ENCODE peak calls at places on chromosomes 13 and 19, in eight cellular contexts. One of them, this sample, is unnamed.

GRCh38 chr13:74290324-74290773 is 156.1 kb upstream of the KLF12 start:
- DNase-seq in tibial nerve: no peak
- DNase-seq in ovary: peak; percentile 17
- DNase-seq in fibroblast of lung: peak; percentile 77
- DNase-seq in brain microvascular endothelial cell: peak; percentile 78
- DNase-seq in uterus: peak; percentile 40
- DNase-seq in cardiac muscle cell: peak; percentile 87
- DNase-seq in IMR-90: peak; percentile 79
- DNase-seq in this sample: peak; percentile 24

GRCh38 chr19:6138066-6138465 is 2.6 kb downstream of the ACSBG2 start:
- DNase-seq in tibial nerve: no peak
- DNase-seq in ovary: no peak
- DNase-seq in fibroblast of lung: no peak
- DNase-seq in brain microvascular endothelial cell: no peak
- DNase-seq in uterus: no peak
- DNase-seq in cardiac muscle cell: no peak
- DNase-seq in IMR-90: no peak
- DNase-seq in this sample: no peak

GRCh38 chr13:103178986-103179695 is 112.9 kb upstream of the SLC10A2 start:
- DNase-seq in tibial nerve: no peak
- DNase-seq in ovary: no peak
- DNase-seq in fibroblast of lung: no peak
- DNase-seq in brain microvascular endothelial cell: no peak
- DNase-seq in uterus: no peak
- DNase-seq in cardiac muscle cell: no peak
- DNase-seq in IMR-90: no peak
- DNase-seq in this sample: no peak

GRCh38 chr19:4374451-4375163 is 25.7 kb downstream of the SH3GL1 start:
- DNase-seq in tibial nerve: peak; percentile 62
- DNase-seq in ovary: peak; percentile 80
- DNase-seq in fibroblast of lung: peak; percentile 95
- DNase-seq in brain microvascular endothelial cell: peak; percentile 63
- DNase-seq in uterus: peak; percentile 78
- DNase-seq in cardiac muscle cell: no peak
- DNase-seq in IMR-90: peak; percentile 87
- DNase-seq in this sample: no peak

GRCh38 chr13:107367258-107367657 is 799.3 kb upstream of the ARGLU1 start:
- DNase-seq in tibial nerve: no peak
- DNase-seq in ovary: no peak
- DNase-seq in fibroblast of lung: no peak
- DNase-seq in brain microvascular endothelial cell: no peak
- DNase-seq in uterus: no peak
- DNase-seq in cardiac muscle cell: no peak
- DNase-seq in IMR-90: peak; percentile 58
- DNase-seq in this sample: no peak

GRCh38 chr13:103694033-103694432 is 627.8 kb upstream of the SLC10A2 start:
- DNase-seq in tibial nerve: no peak
- DNase-seq in ovary: no peak
- DNase-seq in fibroblast of lung: no peak
- DNase-seq in brain microvascular endothelial cell: no peak
- DNase-seq in uterus: no peak
- DNase-seq in cardiac muscle cell: peak; percentile 16
- DNase-seq in IMR-90: no peak
- DNase-seq in this sample: no peak

GRCh38 chr13:112873851-112874750 is 94.9 kb upstream of the MCF2L start:
- DNase-seq in tibial nerve: peak; percentile 80
- DNase-seq in ovary: peak; percentile 69
- DNase-seq in fibroblast of lung: peak; percentile 64
- DNase-seq in brain microvascular endothelial cell: peak; percentile 46
- DNase-seq in uterus: peak; percentile 78
- DNase-seq in cardiac muscle cell: peak; percentile 90
- DNase-seq in IMR-90: peak; percentile 50
- DNase-seq in this sample: peak; percentile 87

GRCh38 chr13:107138987-107139386 is 571.0 kb upstream of the ARGLU1 start:
- DNase-seq in tibial nerve: no peak
- DNase-seq in ovary: no peak
- DNase-seq in fibroblast of lung: no peak
- DNase-seq in brain microvascular endothelial cell: no peak
- DNase-seq in uterus: no peak
- DNase-seq in cardiac muscle cell: no peak
- DNase-seq in IMR-90: no peak
- DNase-seq in this sample: no peak

GRCh38 chr19:49851456-49852259 is 699 bp downstream of the PTOV1 start:
- DNase-seq in tibial nerve: no peak
- DNase-seq in ovary: peak; percentile 58
- DNase-seq in fibroblast of lung: no peak
- DNase-seq in brain microvascular endothelial cell: no peak
- DNase-seq in uterus: peak; percentile 40
- DNase-seq in cardiac muscle cell: peak; percentile 82
- DNase-seq in IMR-90: no peak
- DNase-seq in this sample: peak; percentile 58

GRCh38 chr13:65677906-65678305 is 1552.2 kb downstream of the PCDH9 start:
- DNase-seq in tibial nerve: no peak
- DNase-seq in ovary: no peak
- DNase-seq in fibroblast of lung: peak; percentile 27
- DNase-seq in brain microvascular endothelial cell: no peak
- DNase-seq in uterus: no peak
- DNase-seq in cardiac muscle cell: no peak
- DNase-seq in IMR-90: peak; percentile 5
- DNase-seq in this sample: no peak

GRCh38 chr19:37172368-37173366 is at the start of gene ZNF585A:
- DNase-seq in tibial nerve: peak; percentile 76
- DNase-seq in ovary: peak; percentile 87
- DNase-seq in fibroblast of lung: peak; percentile 98
- DNase-seq in brain microvascular endothelial cell: peak; percentile 97
- DNase-seq in uterus: peak; percentile 92
- DNase-seq in cardiac muscle cell: peak; percentile 96
- DNase-seq in IMR-90: peak; percentile 97
- DNase-seq in this sample: peak; percentile 95

GRCh38 chr19:30371960-30372824 is at the start of gene ZNF536:
- DNase-seq in tibial nerve: no peak
- DNase-seq in ovary: no peak
- DNase-seq in fibroblast of lung: no peak
- DNase-seq in brain microvascular endothelial cell: no peak
- DNase-seq in uterus: no peak
- DNase-seq in cardiac muscle cell: no peak
- DNase-seq in IMR-90: no peak
- DNase-seq in this sample: no peak

GRCh38 chr13:49481788-49482187 is 14.0 kb upstream of the PHF11 start:
- DNase-seq in tibial nerve: no peak
- DNase-seq in ovary: no peak
- DNase-seq in fibroblast of lung: no peak
- DNase-seq in brain microvascular endothelial cell: no peak
- DNase-seq in uterus: no peak
- DNase-seq in cardiac muscle cell: no peak
- DNase-seq in IMR-90: no peak
- DNase-seq in this sample: no peak

GRCh38 chr13:71477735-71478134 is 389.3 kb downstream of the DACH1 start:
- DNase-seq in tibial nerve: no peak
- DNase-seq in ovary: no peak
- DNase-seq in fibroblast of lung: no peak
- DNase-seq in brain microvascular endothelial cell: no peak
- DNase-seq in uterus: no peak
- DNase-seq in cardiac muscle cell: no peak
- DNase-seq in IMR-90: no peak
- DNase-seq in this sample: no peak

GRCh38 chr19:53786744-53787143 is 37.4 kb downstream of the NLRP12 start:
- DNase-seq in tibial nerve: no peak
- DNase-seq in ovary: no peak
- DNase-seq in fibroblast of lung: no peak
- DNase-seq in brain microvascular endothelial cell: no peak
- DNase-seq in uterus: no peak
- DNase-seq in cardiac muscle cell: no peak
- DNase-seq in IMR-90: no peak
- DNase-seq in this sample: no peak
- H3K27me3 ChIP-seq in tibial nerve: no peaks in the 10 kb centered on the region
- H3K27me3 ChIP-seq in ovary: no peaks in the 10 kb centered on the region
- H3K27me3 ChIP-seq in fibroblast of lung: no peaks in the 10 kb centered on the region
- H3K27me3 ChIP-seq in brain microvascular endothelial cell: no peaks in the 10 kb centered on the region
- H3K27me3 ChIP-seq in uterus: no peaks in the 10 kb centered on the region
- H3K27me3 ChIP-seq in cardiac muscle cell: no peaks in the 10 kb centered on the region
- H3K27me3 ChIP-seq in IMR-90: no peaks in the 10 kb centered on the region
- H3K27me3 ChIP-seq in this sample: no peaks in the 10 kb centered on the region

GRCh38 chr13:20128459-20128927 is 32.4 kb downstream of the GJA3 start:
- DNase-seq in tibial nerve: no peak
- DNase-seq in ovary: no peak
- DNase-seq in fibroblast of lung: no peak
- DNase-seq in brain microvascular endothelial cell: no peak
- DNase-seq in uterus: no peak
- DNase-seq in cardiac muscle cell: peak; percentile 39
- DNase-seq in IMR-90: no peak
- DNase-seq in this sample: no peak
- TF ChIP-seq CTCF in tibial nerve: peak; percentile 4
- TF ChIP-seq CTCF in ovary: no peak
- TF ChIP-seq CTCF in fibroblast of lung: no peak
- TF ChIP-seq CTCF in brain microvascular endothelial cell: peak; percentile 48
- TF ChIP-seq CTCF in uterus: no peak
- TF ChIP-seq CTCF in cardiac muscle cell: peak; percentile 27
- TF ChIP-seq CTCF in IMR-90: no peak
- TF ChIP-seq CTCF in this sample: peak; percentile 9

GRCh38 chr19:10808937-10809655 is 26.9 kb downstream of the TMED1 start:
- DNase-seq in tibial nerve: no peak
- DNase-seq in ovary: no peak
- DNase-seq in fibroblast of lung: peak; percentile 19
- DNase-seq in brain microvascular endothelial cell: peak; percentile 54
- DNase-seq in uterus: no peak
- DNase-seq in cardiac muscle cell: no peak
- DNase-seq in IMR-90: peak; percentile 21
- DNase-seq in this sample: no peak
- H3K27ac ChIP-seq in tibial nerve: no peak overlapping the region
- H3K27ac ChIP-seq in ovary: no peak overlapping the region
- H3K27ac ChIP-seq in fibroblast of lung: peak overlapping the region; percentile 2
- H3K27ac ChIP-seq in brain microvascular endothelial cell: no peak overlapping the region
- H3K27ac ChIP-seq in uterus: no peak overlapping the region
- H3K27ac ChIP-seq in cardiac muscle cell: no peak overlapping the region
- H3K27ac ChIP-seq in IMR-90: no peak overlapping the region
- H3K27ac ChIP-seq in this sample: no peak overlapping the region

GRCh38 chr19:53883741-53884140 is 1.7 kb downstream of the PRKCG start:
- DNase-seq in tibial nerve: no peak
- DNase-seq in ovary: no peak
- DNase-seq in fibroblast of lung: no peak
- DNase-seq in brain microvascular endothelial cell: no peak
- DNase-seq in uterus: no peak
- DNase-seq in cardiac muscle cell: no peak
- DNase-seq in IMR-90: no peak
- DNase-seq in this sample: no peak
- H3K27me3 ChIP-seq in tibial nerve: peaks cover 79% of the 10 kb centered on the region
- H3K27me3 ChIP-seq in ovary: no peaks in the 10 kb centered on the region
- H3K27me3 ChIP-seq in fibroblast of lung: peaks cover 47% of the 10 kb centered on the region
- H3K27me3 ChIP-seq in brain microvascular endothelial cell: peaks cover 25% of the 10 kb centered on the region
- H3K27me3 ChIP-seq in uterus: peaks cover 33% of the 10 kb centered on the region
- H3K27me3 ChIP-seq in cardiac muscle cell: peaks cover 36% of the 10 kb centered on the region
- H3K27me3 ChIP-seq in IMR-90: peaks cover 52% of the 10 kb centered on the region
- H3K27me3 ChIP-seq in this sample: peaks cover 57% of the 10 kb centered on the region

DNA sequence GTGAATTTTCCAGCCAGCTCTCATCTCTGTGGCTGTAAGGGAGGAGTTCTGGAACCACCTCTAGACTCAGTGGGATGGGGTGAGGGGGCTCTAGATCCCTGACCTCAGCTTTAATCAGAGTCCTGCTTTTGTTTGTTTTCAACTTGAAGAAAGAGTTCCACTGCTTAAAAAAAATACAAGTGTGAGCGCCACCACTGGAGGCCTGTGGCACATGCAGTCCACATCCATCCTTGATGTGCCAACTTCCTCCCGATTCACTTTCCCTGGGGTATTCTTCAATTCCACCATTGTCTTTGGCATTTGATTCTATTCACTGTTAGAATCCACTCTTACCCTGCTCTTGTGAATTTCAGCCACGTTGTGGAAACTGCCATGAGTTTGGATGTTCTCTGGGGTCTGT is 62.4 kb upstream of the GJB6 start:
- DNase-seq in tibial nerve: no peak
- DNase-seq in ovary: no peak
- DNase-seq in fibroblast of lung: no peak
- DNase-seq in brain microvascular endothelial cell: no peak
- DNase-seq in uterus: no peak
- DNase-seq in cardiac muscle cell: no peak
- DNase-seq in IMR-90: no peak
- DNase-seq in this sample: no peak
- TF ChIP-seq CTCF in tibial nerve: no peak
- TF ChIP-seq CTCF in ovary: no peak
- TF ChIP-seq CTCF in fibroblast of lung: no peak
- TF ChIP-seq CTCF in brain microvascular endothelial cell: peak; percentile 28
- TF ChIP-seq CTCF in uterus: no peak
- TF ChIP-seq CTCF in cardiac muscle cell: peak; percentile 8
- TF ChIP-seq CTCF in IMR-90: no peak
- TF ChIP-seq CTCF in this sample: no peak

GRCh38 chr19:19171821-19172532 is 1.9 kb upstream of the MEF2B start:
- DNase-seq in tibial nerve: no peak
- DNase-seq in ovary: no peak
- DNase-seq in fibroblast of lung: peak; percentile 77
- DNase-seq in brain microvascular endothelial cell: peak; percentile 31
- DNase-seq in uterus: no peak
- DNase-seq in cardiac muscle cell: no peak
- DNase-seq in IMR-90: peak; percentile 78
- DNase-seq in this sample: no peak
- H3K27ac ChIP-seq in tibial nerve: no peak overlapping the region
- H3K27ac ChIP-seq in ovary: no peak overlapping the region
- H3K27ac ChIP-seq in fibroblast of lung: no peak overlapping the region
- H3K27ac ChIP-seq in brain microvascular endothelial cell: no peak overlapping the region
- H3K27ac ChIP-seq in uterus: no peak overlapping the region
- H3K27ac ChIP-seq in cardiac muscle cell: no peak overlapping the region
- H3K27ac ChIP-seq in IMR-90: peak overlapping the region; percentile 80
- H3K27ac ChIP-seq in this sample: no peak overlapping the region

This sample was measured in heart left ventricle.